ENCODE peak calls at places on chromosome 10, in five cellular contexts. J, T, B, E and U are unnamed samples.

GRCh38 chr10:102420443-102420809 is 210 bp upstream of the FBXL15 start:
- DNase-seq in E (peak; percentile 92), B (peak; percentile 94), J (peak; percentile 82), T (peak; percentile 82), U (no peak)

GRCh38 chr10:125038637-125039036 is 96.7 kb downstream of the ZRANB1 start:
- DNase-seq in J (peak; percentile 46), B (no peak), T (no peak), E (no peak), U (peak; percentile 43)

GRCh38 chr10:61000769-61001730 is 57.1 kb upstream of the RHOBTB1 start:
- DNase-seq in J (peak; percentile 19), E (peak; percentile 28), T (peak; percentile 23), B (peak; percentile 65), U (peak; percentile 15)

GRCh38 chr10:34580643-34581042 is 234.5 kb downstream of the PARD3 start:
- DNase-seq in J (no peak), E (peak; percentile 56), B (no peak), T (no peak), U (no peak)

GRCh38 chr10:132787253-132788179 is 1.6 kb upstream of the NKX6-2 start:
- DNase-seq in B (peak; percentile 56), E (no peak), J (no peak), T (no peak), U (no peak)

GRCh38 chr10:11401314-11402222 is 209.9 kb downstream of the USP6NL start:
- DNase-seq in B (no peak), T (no peak), E (no peak), J (no peak), U (no peak)

GRCh38 chr10:70362357-70362756 is 20.1 kb downstream of the LRRC20 start:
- DNase-seq in E (no peak), B (no peak), J (no peak), T (no peak), U (no peak)

GRCh38 chr10:86970152-86970886 is 2.0 kb downstream of the ADIRF start:
- DNase-seq in J (peak; percentile 63), E (peak; percentile 77), B (peak; percentile 29), T (peak; percentile 38), U (no peak)

GRCh38 chr10:28326516-28327493 is 23.9 kb upstream of the MPP7 start:
- DNase-seq in B (peak; percentile 24), T (no peak), J (peak; percentile 74), E (no peak), U (peak; percentile 23)

GRCh38 chr10:28139138-28139537 is 140.3 kb upstream of the ODAD2 start:
- DNase-seq in E (peak; percentile 25), J (no peak), B (no peak), T (peak; percentile 62), U (no peak)

GRCh38 chr10:79336276-79336675 is 11.0 kb upstream of the PPIF start:
- DNase-seq in T (no peak), J (no peak), E (no peak), B (no peak), U (no peak)

GRCh38 chr10:128361487-128361886 is 235.3 kb upstream of the MKI67 start:
- DNase-seq in T (no peak), B (no peak), E (no peak), J (no peak), U (no peak)

GRCh38 chr10:4434536-4435071 is 391.4 kb upstream of the AKR1E2 start:
- DNase-seq in B (no peak), E (no peak), J (no peak), T (no peak), U (no peak)

GRCh38 chr10:10320981-10321380 is 696.7 kb upstream of the CELF2 start:
- DNase-seq in T (no peak), E (peak; percentile 14), B (no peak), J (no peak), U (no peak)

GRCh38 chr10:7374795-7375194 is 36.0 kb downstream of the SFMBT2 start:
- DNase-seq in B (peak; percentile 15), T (no peak), E (no peak), J (no peak), U (no peak)

GRCh38 chr10:37775612-37776011 is 81.8 kb downstream of the ZNF248 start:
- DNase-seq in J (no peak), E (no peak), B (no peak), T (no peak), U (no peak)

GRCh38 chr10:37777056-37777455 is 80.4 kb downstream of the ZNF248 start:
- DNase-seq in T (no peak), J (no peak), B (no peak), E (no peak), U (no peak)

GRCh38 chr10:37774351-37774750 is 83.1 kb downstream of the ZNF248 start:
- DNase-seq in B (no peak), E (no peak), J (no peak), T (no peak), U (no peak)
- H3K9me3 ChIP-seq in B (no peaks in the 10 kb centered on the region), E (no peaks in the 10 kb centered on the region), J (no peaks in the 10 kb centered on the region), T (peaks cover 6% of the 10 kb centered on the region), U (peaks cover 2% of the 10 kb centered on the region)

GRCh38 chr10:1737222-1738061 is at the start of gene ADARB2:
- DNase-seq in B (peak; percentile 61), J (peak; percentile 59), T (no peak), E (peak; percentile 1), U (no peak)
- H3K4me3 ChIP-seq in B (peak within 1 kb of the TSS; percentile 44), J (peak within 1 kb of the TSS; percentile 14), T (no peak within 1 kb of the TSS), E (no peak within 1 kb of the TSS), U (no peak within 1 kb of the TSS)

DNA sequence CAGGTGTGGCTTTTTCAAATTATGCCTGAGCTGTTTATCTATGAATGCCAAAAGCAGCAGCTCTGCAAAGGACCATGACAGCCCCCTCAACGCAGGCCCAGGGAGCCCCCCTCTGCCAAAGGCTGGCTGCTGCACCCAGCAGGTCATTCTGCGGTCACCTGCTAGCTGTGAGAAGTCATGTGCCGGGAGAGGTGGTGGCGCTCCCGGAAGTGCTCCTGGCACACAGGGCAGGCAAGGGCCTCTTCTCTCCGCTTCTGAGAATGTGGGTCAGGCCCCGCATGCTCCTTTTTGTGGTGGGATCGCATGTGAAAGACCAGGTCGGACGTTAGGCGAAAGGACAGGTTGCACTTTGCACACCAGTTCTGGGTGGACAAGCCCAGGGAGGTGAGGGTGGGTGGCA is 16.4 kb downstream of the ZNF488 start:
- DNase-seq in J (no peak), T (no peak), E (no peak), B (no peak), U (no peak)
- H3K27me3 ChIP-seq in J (no peaks in the 10 kb centered on the region), T (no peaks in the 10 kb centered on the region), E (peaks cover 17% of the 10 kb centered on the region), B (no peaks in the 10 kb centered on the region), U (no peaks in the 10 kb centered on the region)

GRCh38 chr10:114349505-114350211 is 54.6 kb downstream of the AFAP1L2 start:
- DNase-seq in T (peak; percentile 73), E (no peak), J (no peak), B (peak; percentile 67), U (no peak)
- H3K9me3 ChIP-seq in T (no peaks in the 10 kb centered on the region), E (no peaks in the 10 kb centered on the region), J (no peaks in the 10 kb centered on the region), B (no peaks in the 10 kb centered on the region), U (no peaks in the 10 kb centered on the region)